ENCODE peak calls at places on chromosomes 12 and 14, in seven cellular contexts. One of them, this sample, is unnamed.

GRCh38 chr14:75050852-75051555 is at the start of gene MLH3:
- DNase-seq in psoas muscle: peak; percentile 86
- DNase-seq in neural progenitor cell: peak; percentile 96
- DNase-seq in K562: peak; percentile 88
- DNase-seq in thoracic aorta: peak; percentile 21
- DNase-seq in hepatocyte: peak; percentile 93
- DNase-seq in HCT116: peak; percentile 65
- DNase-seq in this sample: peak; percentile 94

GRCh38 chr14:86088156-86088555 is 558.2 kb downstream of the FLRT2 start:
- DNase-seq in psoas muscle: no peak
- DNase-seq in hepatocyte: no peak
- DNase-seq in HCT116: no peak
- DNase-seq in thoracic aorta: no peak
- DNase-seq in neural progenitor cell: no peak
- DNase-seq in K562: no peak
- DNase-seq in this sample: no peak

GRCh38 chr14:68886109-68886434 is 93.0 kb downstream of the ACTN1 start:
- DNase-seq in neural progenitor cell: no peak
- DNase-seq in hepatocyte: no peak
- DNase-seq in K562: no peak
- DNase-seq in psoas muscle: no peak
- DNase-seq in thoracic aorta: no peak
- DNase-seq in HCT116: no peak
- DNase-seq in this sample: no peak

GRCh38 chr14:60212503-60213371 is 36.3 kb upstream of the PPM1A start:
- DNase-seq in K562: no peak
- DNase-seq in HCT116: no peak
- DNase-seq in hepatocyte: no peak
- DNase-seq in thoracic aorta: no peak
- DNase-seq in psoas muscle: no peak
- DNase-seq in neural progenitor cell: no peak
- DNase-seq in this sample: no peak

GRCh38 chr12:54049164-54049563 is 4.5 kb upstream of the HOXC4 start:
- DNase-seq in neural progenitor cell: no peak
- DNase-seq in HCT116: no peak
- DNase-seq in hepatocyte: no peak
- DNase-seq in thoracic aorta: no peak
- DNase-seq in K562: no peak
- DNase-seq in psoas muscle: no peak
- DNase-seq in this sample: no peak

GRCh38 chr14:85573406-85573805 is 43.5 kb downstream of the FLRT2 start:
- DNase-seq in K562: no peak
- DNase-seq in hepatocyte: no peak
- DNase-seq in thoracic aorta: no peak
- DNase-seq in psoas muscle: no peak
- DNase-seq in HCT116: no peak
- DNase-seq in neural progenitor cell: no peak
- DNase-seq in this sample: no peak

GRCh38 chr12:132414634-132415340 is 75.2 kb upstream of the FBRSL1 start:
- DNase-seq in HCT116: peak; percentile 65
- DNase-seq in thoracic aorta: no peak
- DNase-seq in neural progenitor cell: peak; percentile 91
- DNase-seq in psoas muscle: peak; percentile 74
- DNase-seq in K562: peak; percentile 80
- DNase-seq in hepatocyte: peak; percentile 92
- DNase-seq in this sample: peak; percentile 97

GRCh38 chr12:40646891-40647290 is 45.3 kb upstream of the CNTN1 start:
- DNase-seq in thoracic aorta: no peak
- DNase-seq in hepatocyte: no peak
- DNase-seq in HCT116: no peak
- DNase-seq in neural progenitor cell: peak; percentile 11
- DNase-seq in psoas muscle: no peak
- DNase-seq in K562: no peak
- DNase-seq in this sample: no peak

GRCh38 chr14:53376064-53376463 is 222.9 kb upstream of the DDHD1 start:
- DNase-seq in psoas muscle: no peak
- DNase-seq in hepatocyte: no peak
- DNase-seq in HCT116: no peak
- DNase-seq in thoracic aorta: no peak
- DNase-seq in neural progenitor cell: no peak
- DNase-seq in K562: no peak
- DNase-seq in this sample: no peak

GRCh38 chr14:36162267-36162666 is 14.3 kb downstream of the PTCSC3 start:
- DNase-seq in neural progenitor cell: no peak
- DNase-seq in hepatocyte: no peak
- DNase-seq in thoracic aorta: no peak
- DNase-seq in HCT116: no peak
- DNase-seq in K562: no peak
- DNase-seq in psoas muscle: no peak
- DNase-seq in this sample: peak; percentile 45

GRCh38 chr12:32644455-32644854 is 34.6 kb upstream of the DNM1L start:
- DNase-seq in HCT116: no peak
- DNase-seq in K562: peak; percentile 16
- DNase-seq in neural progenitor cell: no peak
- DNase-seq in psoas muscle: no peak
- DNase-seq in hepatocyte: no peak
- DNase-seq in thoracic aorta: no peak
- DNase-seq in this sample: no peak

GRCh38 chr12:7959278-7960063 is 23.5 kb upstream of the SLC2A3 start:
- DNase-seq in neural progenitor cell: peak; percentile 72
- DNase-seq in K562: peak; percentile 68
- DNase-seq in HCT116: no peak
- DNase-seq in psoas muscle: no peak
- DNase-seq in thoracic aorta: no peak
- DNase-seq in hepatocyte: peak; percentile 18
- DNase-seq in this sample: peak; percentile 92

GRCh38 chr12:57219205-57219992 is 2.8 kb downstream of the NXPH4 start:
- DNase-seq in neural progenitor cell: peak; percentile 80
- DNase-seq in HCT116: no peak
- DNase-seq in K562: no peak
- DNase-seq in hepatocyte: no peak
- DNase-seq in thoracic aorta: no peak
- DNase-seq in psoas muscle: no peak
- DNase-seq in this sample: peak; percentile 67
- H3K27me3 ChIP-seq in neural progenitor cell: peaks cover 100% of the 10 kb centered on the region
- H3K27me3 ChIP-seq in HCT116: no peaks in the 10 kb centered on the region
- H3K27me3 ChIP-seq in K562: peaks cover 68% of the 10 kb centered on the region
- H3K27me3 ChIP-seq in hepatocyte: peaks cover 96% of the 10 kb centered on the region
- H3K27me3 ChIP-seq in thoracic aorta: peaks cover 23% of the 10 kb centered on the region
- H3K27me3 ChIP-seq in psoas muscle: peaks cover 85% of the 10 kb centered on the region
- H3K27me3 ChIP-seq in this sample: peaks cover 98% of the 10 kb centered on the region

GRCh38 chr12:6323995-6324711 is 13.7 kb downstream of the PLEKHG6 start:
- DNase-seq in thoracic aorta: no peak
- DNase-seq in HCT116: no peak
- DNase-seq in K562: no peak
- DNase-seq in neural progenitor cell: no peak
- DNase-seq in hepatocyte: no peak
- DNase-seq in psoas muscle: no peak
- DNase-seq in this sample: peak; percentile 75

GRCh38 chr12:6321905-6322304 is 11.4 kb downstream of the PLEKHG6 start:
- DNase-seq in hepatocyte: no peak
- DNase-seq in thoracic aorta: no peak
- DNase-seq in psoas muscle: no peak
- DNase-seq in K562: no peak
- DNase-seq in HCT116: no peak
- DNase-seq in neural progenitor cell: no peak
- DNase-seq in this sample: no peak

GRCh38 chr12:6322969-6323339 is 12.5 kb downstream of the PLEKHG6 start:
- DNase-seq in HCT116: no peak
- DNase-seq in neural progenitor cell: no peak
- DNase-seq in K562: no peak
- DNase-seq in psoas muscle: no peak
- DNase-seq in thoracic aorta: no peak
- DNase-seq in hepatocyte: no peak
- DNase-seq in this sample: peak; percentile 79

GRCh38 chr12:6322352-6322751 is 11.9 kb downstream of the PLEKHG6 start:
- DNase-seq in thoracic aorta: no peak
- DNase-seq in K562: no peak
- DNase-seq in neural progenitor cell: no peak
- DNase-seq in psoas muscle: no peak
- DNase-seq in hepatocyte: no peak
- DNase-seq in HCT116: no peak
- DNase-seq in this sample: peak; percentile 71

GRCh38 chr12:6323340-6323994 is 13.0 kb downstream of the PLEKHG6 start:
- DNase-seq in thoracic aorta: no peak
- DNase-seq in neural progenitor cell: peak; percentile 81
- DNase-seq in psoas muscle: peak; percentile 70
- DNase-seq in HCT116: peak; percentile 70
- DNase-seq in hepatocyte: peak; percentile 86
- DNase-seq in K562: peak; percentile 77
- DNase-seq in this sample: peak; percentile 94
- H3K4me3 ChIP-seq in thoracic aorta: peak overlapping the region; percentile 55
- H3K4me3 ChIP-seq in neural progenitor cell: no peak overlapping the region
- H3K4me3 ChIP-seq in psoas muscle: peak overlapping the region; percentile 42
- H3K4me3 ChIP-seq in HCT116: no peak overlapping the region
- H3K4me3 ChIP-seq in hepatocyte: no peak overlapping the region
- H3K4me3 ChIP-seq in K562: no peak overlapping the region
- H3K4me3 ChIP-seq in this sample: peak overlapping the region; percentile 8

GRCh38 chr14:30872602-30873001 is 1.8 kb upstream of the COCH start:
- DNase-seq in psoas muscle: no peak
- DNase-seq in neural progenitor cell: peak; percentile 10
- DNase-seq in HCT116: no peak
- DNase-seq in K562: no peak
- DNase-seq in thoracic aorta: no peak
- DNase-seq in hepatocyte: no peak
- DNase-seq in this sample: peak; percentile 59
- H3K27ac ChIP-seq in psoas muscle: no peak overlapping the region
- H3K27ac ChIP-seq in neural progenitor cell: no peak overlapping the region
- H3K27ac ChIP-seq in HCT116: no peak overlapping the region
- H3K27ac ChIP-seq in K562: no peak overlapping the region
- H3K27ac ChIP-seq in thoracic aorta: no peak overlapping the region
- H3K27ac ChIP-seq in hepatocyte: no peak overlapping the region
- H3K27ac ChIP-seq in this sample: no peak overlapping the region

GRCh38 chr12:127253797-127254196 is 1013.2 kb upstream of the TMEM132C start:
- DNase-seq in psoas muscle: no peak
- DNase-seq in hepatocyte: no peak
- DNase-seq in K562: no peak
- DNase-seq in HCT116: no peak
- DNase-seq in neural progenitor cell: no peak
- DNase-seq in thoracic aorta: no peak
- DNase-seq in this sample: no peak

GRCh38 chr12:127260531-127260930 is 1006.4 kb upstream of the TMEM132C start:
- DNase-seq in HCT116: no peak
- DNase-seq in K562: no peak
- DNase-seq in neural progenitor cell: no peak
- DNase-seq in psoas muscle: no peak
- DNase-seq in hepatocyte: no peak
- DNase-seq in thoracic aorta: no peak
- DNase-seq in this sample: no peak

GRCh38 chr12:127260959-127261358 is 1006.0 kb upstream of the TMEM132C start:
- DNase-seq in K562: no peak
- DNase-seq in psoas muscle: no peak
- DNase-seq in thoracic aorta: no peak
- DNase-seq in hepatocyte: no peak
- DNase-seq in neural progenitor cell: no peak
- DNase-seq in HCT116: no peak
- DNase-seq in this sample: no peak

GRCh38 chr12:127254420-127254955 is 1012.5 kb upstream of the TMEM132C start:
- DNase-seq in HCT116: no peak
- DNase-seq in K562: no peak
- DNase-seq in thoracic aorta: no peak
- DNase-seq in psoas muscle: no peak
- DNase-seq in neural progenitor cell: no peak
- DNase-seq in hepatocyte: no peak
- DNase-seq in this sample: no peak

GRCh38 chr12:127257366-127257935 is 1009.5 kb upstream of the TMEM132C start:
- DNase-seq in psoas muscle: no peak
- DNase-seq in thoracic aorta: no peak
- DNase-seq in neural progenitor cell: no peak
- DNase-seq in HCT116: no peak
- DNase-seq in K562: no peak
- DNase-seq in hepatocyte: no peak
- DNase-seq in this sample: no peak
- H3K27me3 ChIP-seq in psoas muscle: no peaks in the 10 kb centered on the region
- H3K27me3 ChIP-seq in thoracic aorta: no peaks in the 10 kb centered on the region
- H3K27me3 ChIP-seq in neural progenitor cell: no peaks in the 10 kb centered on the region
- H3K27me3 ChIP-seq in HCT116: peaks cover 5% of the 10 kb centered on the region
- H3K27me3 ChIP-seq in K562: no peaks in the 10 kb centered on the region
- H3K27me3 ChIP-seq in hepatocyte: no peaks in the 10 kb centered on the region
- H3K27me3 ChIP-seq in this sample: no peaks in the 10 kb centered on the region